ENCODE peak calls at places on chromosomes 5 and 9, in nine cellular contexts. P is H1, S is cardiac muscle cell, H is uterus, A is GM23248, Z is heart left ventricle, F is DND-41, B is tibial artery, G is mammary epithelial cell. U is an unnamed sample.

GRCh38 chr5:170540276-170540675 is 36.5 kb downstream of the KCNIP1 start:
- DNase-seq in S (no peak), A (no peak), G (no peak), Z (no peak), H (no peak), F (no peak), P (no peak), B (no peak), U (no peak)

GRCh38 chr5:135034186-135034962 is at the start of gene PITX1:
- DNase-seq in A (peak; percentile 44), H (no peak), F (peak; percentile 83), Z (peak; percentile 44), G (peak; percentile 60), S (no peak), B (peak; percentile 62), P (peak; percentile 80), U (no peak)

GRCh38 chr9:109806506-109807115 is 26.6 kb downstream of the PALM2AKAP2 start:
- DNase-seq in B (peak; percentile 38), P (no peak), Z (no peak), F (no peak), A (peak; percentile 85), S (peak; percentile 72), G (peak; percentile 8), H (no peak), U (no peak)

GRCh38 chr5:83802686-83803085 is 82.0 kb upstream of the HAPLN1 start:
- DNase-seq in S (peak; percentile 17), P (no peak), F (no peak), Z (no peak), G (peak; percentile 1), H (no peak), B (no peak), A (peak; percentile 21), U (no peak)

GRCh38 chr5:98763001-98763630 is 10.3 kb upstream of the RGMB start:
- DNase-seq in G (no peak), F (no peak), B (no peak), A (peak; percentile 71), S (peak; percentile 72), P (no peak), H (no peak), Z (no peak), U (no peak)

GRCh38 chr5:157484768-157485167 is 24.8 kb downstream of the NIPAL4 start:
- DNase-seq in G (no peak), H (no peak), Z (peak; percentile 72), S (peak; percentile 74), A (peak; percentile 81), P (no peak), B (peak; percentile 78), F (no peak), U (no peak)

GRCh38 chr5:773517-774264 is 10.8 kb downstream of the ZDHHC11B start:
- DNase-seq in G (no peak), P (peak; percentile 48), H (no peak), Z (peak; percentile 60), A (no peak), F (no peak), S (no peak), B (no peak), U (no peak)

GRCh38 chr5:139177809-139178581 is 20.2 kb downstream of the SIL1 start:
- DNase-seq in S (no peak), B (peak; percentile 44), F (peak; percentile 26), P (no peak), A (peak; percentile 17), G (no peak), Z (peak; percentile 71), H (no peak), U (no peak)

GRCh38 chr9:111979561-111979960 is 82.9 kb downstream of the UGCG start:
- DNase-seq in B (no peak), H (no peak), A (no peak), P (no peak), Z (no peak), G (no peak), S (no peak), F (no peak), U (no peak)

GRCh38 chr5:59169768-59170150 is 586.9 kb downstream of the RAB3C start:
- DNase-seq in S (no peak), F (no peak), A (no peak), P (no peak), G (no peak), Z (no peak), B (no peak), H (no peak), U (no peak)

GRCh38 chr9:106976772-106977171 is 113.8 kb downstream of the ZNF462 start:
- DNase-seq in S (no peak), G (no peak), P (no peak), A (no peak), F (no peak), Z (no peak), B (no peak), H (no peak), U (no peak)

GRCh38 chr5:6105350-6105749 is 273.0 kb downstream of the MED10 start:
- DNase-seq in G (no peak), S (no peak), F (no peak), H (no peak), Z (no peak), B (no peak), A (no peak), P (no peak), U (no peak)

GRCh38 chr5:120239076-120239475 is 225.0 kb upstream of the PRR16 start:
- DNase-seq in B (no peak), P (no peak), F (no peak), A (no peak), S (no peak), G (no peak), H (no peak), Z (no peak), U (no peak)

GRCh38 chr5:154384480-154385235 is 61.1 kb upstream of the SAP30L start:
- DNase-seq in F (no peak), G (no peak), A (no peak), B (no peak), P (no peak), S (no peak), Z (no peak), H (no peak), U (no peak)

GRCh38 chr5:138989720-138990119 is 114.6 kb upstream of the LRRTM2 start:
- DNase-seq in F (no peak), H (no peak), P (peak; percentile 26), B (no peak), S (peak; percentile 62), G (no peak), Z (no peak), A (peak; percentile 88), U (no peak)

GRCh38 chr5:170732685-170733084 is 50.8 kb upstream of the GABRP start:
- DNase-seq in P (peak; percentile 7), G (no peak), F (no peak), S (no peak), H (no peak), Z (no peak), A (no peak), B (no peak), U (no peak)

GRCh38 chr5:34803974-34804373 is 35.0 kb upstream of the TTC23L start:
- DNase-seq in F (no peak), Z (no peak), S (peak; percentile 34), G (no peak), P (no peak), A (peak; percentile 35), H (no peak), B (no peak), U (no peak)

GRCh38 chr5:34802834-34803563 is 36.0 kb upstream of the TTC23L start:
- DNase-seq in S (no peak), F (no peak), B (no peak), P (no peak), G (no peak), A (no peak), Z (no peak), H (no peak), U (no peak)

GRCh38 chr5:34804398-34804797 is 34.6 kb upstream of the TTC23L start:
- DNase-seq in H (no peak), P (no peak), A (no peak), S (no peak), Z (no peak), G (no peak), B (no peak), F (no peak), U (no peak)

GRCh38 chr5:34806532-34806931 is 32.4 kb upstream of the TTC23L start:
- DNase-seq in H (no peak), F (no peak), B (no peak), A (no peak), G (no peak), S (no peak), P (no peak), Z (no peak), U (no peak)

DNA sequence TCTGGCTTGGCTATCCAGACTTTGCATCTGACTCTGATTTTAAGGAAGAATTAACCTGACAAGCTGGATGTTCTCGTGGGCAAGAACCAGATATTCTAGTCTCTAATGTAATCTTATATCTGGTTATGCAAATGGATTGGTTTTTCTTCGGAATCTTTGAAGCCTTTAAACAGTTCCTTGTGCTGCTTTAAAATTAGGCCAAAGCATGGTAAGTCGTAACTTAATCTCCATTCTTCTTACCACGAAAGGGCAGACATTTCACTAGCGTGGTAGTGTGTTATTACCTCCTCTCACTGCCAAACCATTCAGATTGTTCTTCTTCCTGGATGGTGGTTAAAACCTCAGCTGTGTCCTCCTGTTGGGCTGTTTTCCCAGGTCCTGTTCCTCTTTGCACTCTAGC is 34.1 kb upstream of the TTC23L start:
- DNase-seq in A (no peak), G (no peak), F (no peak), H (no peak), S (no peak), P (no peak), B (no peak), Z (no peak), U (no peak)
- H3K4me1 ChIP-seq in A (no peaks in the 10 kb centered on the region), G (no peaks in the 10 kb centered on the region), F (no peaks in the 10 kb centered on the region), H (no peaks in the 10 kb centered on the region), S (peaks cover 4% of the 10 kb centered on the region), P (peaks cover 4% of the 10 kb centered on the region), B (no peaks in the 10 kb centered on the region), Z (no peaks in the 10 kb centered on the region), U (peaks cover 8% of the 10 kb centered on the region)

GRCh38 chr9:87243602-87244001 is 254.1 kb upstream of the DAPK1 start:
- DNase-seq in P (no peak), F (no peak), B (no peak), A (no peak), G (no peak), Z (no peak), S (no peak), H (no peak), U (no peak)
- H3K4me3 ChIP-seq in P (no peak overlapping the region), F (no peak overlapping the region), B (no peak overlapping the region), A (no peak overlapping the region), G (no peak overlapping the region), Z (no peak overlapping the region), S (no peak overlapping the region), H (no peak overlapping the region), U (no peak overlapping the region)

GRCh38 chr9:91417602-91418218 is 5.9 kb downstream of the NFIL3 start:
- DNase-seq in F (no peak), P (no peak), A (peak; percentile 20), H (no peak), G (no peak), S (no peak), B (no peak), Z (no peak), U (no peak)
- H3K4me1 ChIP-seq in F (peaks cover 10% of the 10 kb centered on the region), P (peaks cover 2% of the 10 kb centered on the region), A (peaks cover 53% of the 10 kb centered on the region), H (no peaks in the 10 kb centered on the region), G (peaks cover 36% of the 10 kb centered on the region), S (peaks cover 6% of the 10 kb centered on the region), B (no peaks in the 10 kb centered on the region), Z (peaks cover 40% of the 10 kb centered on the region), U (no peaks in the 10 kb centered on the region)

DNA sequence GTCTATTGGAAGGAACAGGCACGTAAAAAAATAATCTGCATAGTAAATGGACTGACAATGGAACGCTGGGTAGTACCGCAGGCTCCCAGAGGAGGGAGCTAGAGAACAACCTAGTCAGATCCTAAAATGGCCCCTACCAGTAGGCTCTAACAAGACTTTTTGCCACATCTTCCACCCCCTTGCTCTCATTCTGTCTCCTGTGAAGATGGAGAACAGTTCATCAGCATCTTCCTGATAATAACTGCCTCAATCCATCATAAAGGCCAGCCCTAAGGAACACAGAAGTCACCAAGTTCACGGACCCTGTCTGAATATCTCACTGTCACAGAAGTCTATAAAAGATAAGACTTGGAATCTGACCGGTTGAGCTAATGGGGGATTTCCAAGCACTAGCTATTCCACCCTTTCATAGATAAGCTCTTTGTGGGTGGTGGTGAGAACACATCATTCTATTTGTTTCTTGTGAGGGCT is 133.4 kb downstream of the SLC1A3 start:
- DNase-seq in H (no peak), P (peak; percentile 95), Z (peak; percentile 66), F (peak; percentile 70), B (peak; percentile 67), S (peak; percentile 89), A (peak; percentile 70), G (peak; percentile 55), U (peak; percentile 72)
- H3K4me3 ChIP-seq in H (no peak overlapping the region), P (no peak overlapping the region), Z (no peak overlapping the region), F (no peak overlapping the region), B (no peak overlapping the region), S (no peak overlapping the region), A (no peak overlapping the region), G (no peak overlapping the region), U (no peak overlapping the region)